ENCODE peak calls at places on chromosome 17, in six cellular contexts. C is astrocyte of the cerebellum; B is CD8-positive, alpha-beta T cell; X is CD4-positive, alpha-beta T cell; K is GM20000; S is activated CD8-positive, alpha-beta T cell treated with anti-CD3 and anti-CD28 coated beads for 36 hours. N is an unnamed sample.

GRCh38 chr17:16911141-16911937 is 60.6 kb downstream of the TNFRSF13B start:
- DNase-seq in C (no peak), B (no peak), X (peak; percentile 14), S (no peak), K (no peak), N (no peak)

GRCh38 chr17:61482467-61482866 is 30.2 kb downstream of the TBX4 start:
- DNase-seq in C (no peak), B (no peak), S (no peak), K (no peak), X (no peak), N (no peak)

GRCh38 chr17:74521701-74522201 is 9.5 kb downstream of the CD300LB start:
- DNase-seq in C (no peak), B (no peak), X (no peak), K (no peak), S (peak; percentile 53), N (no peak)

GRCh38 chr17:78362671-78363070 is 2.8 kb upstream of the SOCS3 start:
- DNase-seq in C (no peak), S (no peak), X (no peak), B (no peak), K (no peak), N (no peak)

GRCh38 chr17:64230551-64231408 is 32.3 kb downstream of the TEX2 start:
- DNase-seq in K (no peak), C (peak; percentile 79), B (no peak), S (no peak), X (no peak), N (peak; percentile 82)

GRCh38 chr17:4175921-4176802 is 33.2 kb downstream of the CYB5D2 start:
- DNase-seq in K (no peak), C (peak; percentile 47), X (peak; percentile 53), B (peak; percentile 20), S (peak; percentile 55), N (no peak)

GRCh38 chr17:33233855-33234228 is 59.3 kb downstream of the ASIC2 start:
- DNase-seq in C (no peak), K (no peak), X (no peak), S (peak; percentile 5), B (no peak), N (no peak)

GRCh38 chr17:35752471-35752870 is 568 bp downstream of the GAS2L2 start:
- DNase-seq in B (no peak), S (no peak), X (no peak), C (no peak), K (no peak), N (no peak)

GRCh38 chr17:53822764-53823163 is at the start of gene KIF2B:
- DNase-seq in B (no peak), S (no peak), X (no peak), C (no peak), K (no peak), N (no peak)

GRCh38 chr17:63542218-63542545 is 8.1 kb upstream of the DCAF7 start:
- DNase-seq in X (no peak), B (no peak), S (no peak), C (no peak), K (no peak), N (no peak)

GRCh38 chr17:81457396-81457795 is 55.2 kb downstream of the ACTG1 start:
- DNase-seq in X (no peak), C (no peak), B (no peak), S (no peak), K (no peak), N (no peak)

GRCh38 chr17:4539576-4540223 is 15.5 kb downstream of the MYBBP1A start:
- DNase-seq in K (no peak), X (no peak), C (no peak), B (no peak), S (no peak), N (no peak)

GRCh38 chr17:607341-608060 is 107.1 kb downstream of the VPS53 start:
- DNase-seq in B (no peak), X (no peak), K (no peak), C (no peak), S (no peak), N (no peak)

GRCh38 chr17:56913000-56913866 is 616 bp downstream of the TRIM25 start:
- DNase-seq in K (no peak), S (no peak), C (no peak), X (no peak), B (no peak), N (no peak)

GRCh38 chr17:78892520-78892919 is 10.5 kb downstream of the CEP295NL start:
- DNase-seq in X (no peak), C (no peak), B (no peak), S (no peak), K (no peak), N (no peak)

GRCh38 chr17:41547378-41547841 is 19.3 kb upstream of the KRT19 start:
- DNase-seq in X (no peak), B (no peak), C (no peak), S (no peak), K (no peak), N (no peak)

DNA sequence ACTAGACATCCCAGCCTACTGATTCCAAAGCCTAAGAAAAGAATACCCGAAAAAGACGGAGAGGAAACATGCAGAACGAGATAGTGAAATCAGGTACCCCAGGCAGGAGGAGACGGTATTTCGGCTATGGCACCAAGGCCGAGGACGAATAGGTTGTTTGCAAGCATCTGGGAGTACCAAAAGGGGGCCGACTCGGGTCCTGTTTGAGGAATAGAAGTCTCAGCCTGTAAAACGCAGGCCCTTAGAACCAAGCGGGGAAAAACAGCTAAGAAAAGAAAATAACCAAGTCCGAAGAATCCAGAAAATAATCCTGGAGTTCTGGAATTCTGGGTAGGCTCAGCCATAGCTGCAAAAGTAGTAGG is 537 bp downstream of the SLC35B1 start:
- DNase-seq in C (no peak), X (peak; percentile 27), K (no peak), S (peak; percentile 48), B (no peak), N (no peak)
- TF ChIP-seq CTCF in C (no peak), X (no peak), K (no peak), S (no peak), B (peak; percentile 28), N (peak; percentile 9)

GRCh38 chr17:14935139-14935538 is 330.0 kb downstream of the PMP22 start:
- DNase-seq in K (no peak), B (no peak), C (no peak), S (no peak), X (no peak), N (no peak)
- TF ChIP-seq CTCF in K (no peak), B (no peak), C (no peak), S (no peak), X (no peak), N (no peak)

GRCh38 chr17:48543854-48544355 is 1.0 kb downstream of the HOXB2 start:
- DNase-seq in B (peak; percentile 17), X (no peak), C (no peak), K (peak; percentile 77), S (peak; percentile 68), N (no peak)
- TF ChIP-seq CTCF in B (no peak), X (no peak), C (no peak), K (no peak), S (no peak), N (no peak)

GRCh38 chr17:18087610-18088491 is at the start of gene DRG2:
- DNase-seq in S (peak; percentile 91), C (peak; percentile 77), B (peak; percentile 84), K (peak; percentile 90), X (peak; percentile 84), N (peak; percentile 79)
- TF ChIP-seq CTCF in S (no peak), C (no peak), B (no peak), K (no peak), X (no peak), N (peak; percentile 18)

GRCh38 chr17:2416010-2416734 is 15.3 kb upstream of the MNT start:
- DNase-seq in S (peak; percentile 91), C (peak; percentile 81), B (peak; percentile 85), X (peak; percentile 84), K (peak; percentile 85), N (no peak)
- TF ChIP-seq CTCF in S (peak; percentile 99), C (peak; percentile 92), B (peak; percentile 99), X (peak; percentile 98), K (peak; percentile 83), N (peak; percentile 94)

GRCh38 chr17:67276075-67276474 is 31.1 kb upstream of the HELZ start:
- DNase-seq in K (no peak), B (no peak), S (no peak), C (no peak), X (no peak), N (no peak)
- TF ChIP-seq CTCF in K (no peak), B (no peak), S (no peak), C (no peak), X (no peak), N (no peak)

GRCh38 chr17:47733047-47733413 is at the start of gene TBX21:
- DNase-seq in S (peak; percentile 97), B (peak; percentile 84), C (no peak), K (peak; percentile 92), X (peak; percentile 86), N (no peak)
- TF ChIP-seq CTCF in S (peak; percentile 32), B (peak; percentile 43), C (no peak), K (peak; percentile 0), X (peak; percentile 64), N (no peak)